ENCODE peak calls at places on chromosomes 3 and 15, in nine cellular contexts. E is memory B cell; X is left ventricle myocardium superior; M is stimulated activated CD4-positive, alpha-beta T cell treated with anti-CD3 and anti-CD28 coated beads, TNF-alpha, amount 100 ng/mL, for 1 hour; F is NCI-H1694 treated with DMSO at 0.1 percent for 48 hours; P is myocyte; A is GM23338; Q is stimulated activated CD8-positive, alpha-beta memory T cell treated with anti-CD3 and anti-CD28 coated beads, Interleukin-15, amount 100 ng/mL, for 24 hours; V is activated CD4-positive, alpha-beta T cell treated with anti-CD3 and anti-CD28 coated beads, Interleukin-2, amount 10 ng/mL, durations not matched to agents 7 days and 5 days. C is an unnamed sample.
A peak's percentile ranks its signal among the peaks of the same experiment; 100 is the strongest.

GRCh38 chr15:101037090-101037830 is 118.1 kb downstream of the LRRK1 start:
- DNase-seq in E (no peak), X (no peak), M (no peak), F (no peak), P (no peak), A (no peak), Q (no peak), V (no peak), C (no peak)

GRCh38 chr3:107588217-107588616 is 65.5 kb downstream of the BBX start:
- DNase-seq in E (no peak), X (no peak), M (no peak), F (no peak), P (no peak), A (no peak), Q (no peak), V (no peak), C (no peak)

GRCh38 chr3:185933374-185933950 is 4.4 kb downstream of the TRA2B start:
- DNase-seq in E (no peak), X (no peak), M (no peak), F (no peak), P (no peak), A (no peak), Q (no peak), V (no peak), C (no peak)

GRCh38 chr3:106913111-106913698 is 464.0 kb upstream of the CCDC54 start:
- DNase-seq in E (no peak), X (no peak), M (no peak), F (no peak), P (no peak), A (peak; percentile 88), Q (no peak), V (no peak), C (no peak)

GRCh38 chr15:51094606-51095569 is at the start of gene TNFAIP8L3:
- DNase-seq in E (no peak), X (peak; percentile 70), M (no peak), F (no peak), P (peak; percentile 69), A (peak; percentile 63), Q (no peak), V (no peak), C (no peak)

GRCh38 chr15:93086791-93087190 is 2.2 kb downstream of the RGMA start:
- DNase-seq in E (no peak), X (no peak), M (no peak), F (no peak), P (no peak), A (no peak), Q (no peak), V (no peak), C (no peak)

GRCh38 chr15:27365441-27365840 is 394.5 kb downstream of the GABRG3 start:
- DNase-seq in E (no peak), X (no peak), M (no peak), F (no peak), P (no peak), A (no peak), Q (no peak), V (no peak), C (no peak)

GRCh38 chr15:39628131-39628482 is 47.2 kb downstream of the THBS1 start:
- DNase-seq in E (no peak), X (no peak), M (no peak), F (no peak), P (no peak), A (peak; percentile 43), Q (no peak), V (no peak), C (no peak)